ENCODE peak calls at places on chromosome 6, in nine cellular contexts. B is neural progenitor cell, E is SK-N-SH, V is MM.1S, T is HCT116, K is hepatocyte, C is GM23338, N is GM23248, Y is PC-3. R is an unnamed sample.

GRCh38 chr6:26342106-26342999 is 22.6 kb upstream of the BTN3A2 start:
- DNase-seq in B (peak; percentile 43), E (no peak), V (peak; percentile 43), T (no peak), K (no peak), C (peak; percentile 38), N (peak; percentile 71), Y (peak; percentile 35), R (peak; percentile 53)

GRCh38 chr6:67285770-67286495 is 1349.1 kb upstream of the ADGRB3 start:
- DNase-seq in B (no peak), E (no peak), V (no peak), T (no peak), K (no peak), C (no peak), N (no peak), Y (no peak), R (no peak)

GRCh38 chr6:25257686-25258348 is 21.4 kb upstream of the CARMIL1 start:
- DNase-seq in B (no peak), E (no peak), V (no peak), T (no peak), K (no peak), C (no peak), N (peak; percentile 23), Y (no peak), R (no peak)

GRCh38 chr6:110180228-110181008 is at the start of gene CDC40:
- DNase-seq in B (peak; percentile 77), E (peak; percentile 67), V (no peak), T (no peak), K (peak; percentile 70), C (no peak), N (peak; percentile 78), Y (no peak), R (no peak)

GRCh38 chr6:24145690-24146131 is 19.7 kb downstream of the NRSN1 start:
- DNase-seq in B (no peak), E (no peak), V (no peak), T (no peak), K (no peak), C (no peak), N (no peak), Y (no peak), R (no peak)

GRCh38 chr6:105042648-105043047 is 85.7 kb downstream of the LIN28B start:
- DNase-seq in B (no peak), E (no peak), V (no peak), T (no peak), K (no peak), C (no peak), N (no peak), Y (no peak), R (no peak)

GRCh38 chr6:123263981-123264380 is 267.9 kb downstream of the CLVS2 start:
- DNase-seq in B (no peak), E (no peak), V (no peak), T (no peak), K (no peak), C (no peak), N (no peak), Y (no peak), R (no peak)

GRCh38 chr6:17883665-17884500 is 103.6 kb downstream of the KIF13A start:
- DNase-seq in B (no peak), E (no peak), V (no peak), T (no peak), K (no peak), C (no peak), N (no peak), Y (no peak), R (no peak)

GRCh38 chr6:38320817-38321216 is 318.9 kb downstream of the BTBD9 start:
- DNase-seq in B (no peak), E (no peak), V (no peak), T (no peak), K (no peak), C (no peak), N (no peak), Y (no peak), R (no peak)

GRCh38 chr6:7959453-7959852 is 48.9 kb upstream of the TXNDC5 start:
- DNase-seq in B (no peak), E (no peak), V (no peak), T (no peak), K (no peak), C (no peak), N (no peak), Y (peak; percentile 50), R (no peak)

GRCh38 chr6:90948540-90948939 is 361.7 kb upstream of the MAP3K7 start:
- DNase-seq in B (no peak), E (no peak), V (no peak), T (no peak), K (no peak), C (no peak), N (no peak), Y (no peak), R (no peak)

GRCh38 chr6:79385893-79386292 is 151.3 kb downstream of the LCA5 start:
- DNase-seq in B (no peak), E (no peak), V (no peak), T (no peak), K (no peak), C (no peak), N (no peak), Y (peak; percentile 73), R (no peak)

GRCh38 chr6:36139431-36139830 is 9.1 kb downstream of the MAPK13 start:
- DNase-seq in B (peak; percentile 69), E (peak; percentile 79), V (no peak), T (no peak), K (peak; percentile 53), C (peak; percentile 83), N (no peak), Y (no peak), R (no peak)

GRCh38 chr6:39493174-39493573 is 170.7 kb upstream of the KCNK16 start:
- DNase-seq in B (no peak), E (no peak), V (no peak), T (no peak), K (peak; percentile 26), C (no peak), N (peak; percentile 12), Y (peak; percentile 41), R (no peak)

DNA sequence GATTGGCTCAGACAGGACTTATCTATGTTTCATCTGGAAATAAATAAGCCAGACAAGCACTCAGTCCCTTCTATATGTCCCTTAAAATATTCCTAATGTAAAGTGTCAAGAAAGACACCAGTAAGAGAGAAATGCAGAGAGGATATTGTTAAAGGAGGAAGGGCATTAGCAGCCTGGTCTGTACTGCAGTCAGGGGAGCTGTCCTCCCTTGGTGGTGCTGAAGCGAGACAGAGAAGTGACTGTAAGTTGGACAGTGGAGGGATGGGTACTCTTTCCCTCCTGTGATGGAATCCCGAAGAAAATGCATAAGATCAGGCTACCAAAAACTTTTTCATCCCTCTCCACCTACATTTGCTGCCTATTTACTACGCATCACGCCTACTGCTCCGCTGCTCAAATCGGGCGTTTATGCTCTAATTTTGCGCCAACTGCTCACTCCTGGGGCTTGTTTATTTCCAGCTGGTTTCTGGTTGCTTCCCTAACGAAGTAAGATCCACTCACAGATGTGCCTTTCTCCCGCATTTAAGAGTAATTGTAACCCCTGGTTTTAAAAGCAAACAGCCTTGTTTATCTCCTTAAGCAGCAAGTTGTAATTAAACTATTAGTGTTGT is 35.2 kb downstream of the PHACTR1 start:
- DNase-seq in B (peak; percentile 88), E (no peak), V (peak; percentile 58), T (no peak), K (peak; percentile 85), C (peak; percentile 90), N (peak; percentile 69), Y (peak; percentile 62), R (peak; percentile 26)
- TF ChIP-seq EZH2phosphoT487 in B (no peak), E (no peak), V (no peak), T (no peak), K (no peak), C (no peak), N (no peak), Y (no peak), R (no peak)

GRCh38 chr6:85436939-85437495 is 12.9 kb upstream of the NT5E start:
- DNase-seq in B (no peak), E (no peak), V (no peak), T (no peak), K (no peak), C (no peak), N (no peak), Y (no peak), R (no peak)

GRCh38 chr6:85432554-85432953 is 17.3 kb upstream of the NT5E start:
- DNase-seq in B (no peak), E (no peak), V (no peak), T (no peak), K (no peak), C (no peak), N (no peak), Y (no peak), R (no peak)

GRCh38 chr6:85436408-85436807 is 13.5 kb upstream of the NT5E start:
- DNase-seq in B (no peak), E (no peak), V (no peak), T (no peak), K (no peak), C (no peak), N (peak; percentile 67), Y (no peak), R (no peak)

GRCh38 chr6:85431271-85431670 is 18.6 kb upstream of the NT5E start:
- DNase-seq in B (no peak), E (no peak), V (no peak), T (no peak), K (no peak), C (no peak), N (no peak), Y (no peak), R (no peak)

GRCh38 chr6:85435872-85436271 is 14.0 kb upstream of the NT5E start:
- DNase-seq in B (no peak), E (no peak), V (no peak), T (no peak), K (no peak), C (no peak), N (no peak), Y (no peak), R (no peak)
- TF ChIP-seq EZH2phosphoT487 in B (no peak), E (no peak), V (no peak), T (no peak), K (no peak), C (no peak), N (no peak), Y (no peak), R (no peak)

DNA sequence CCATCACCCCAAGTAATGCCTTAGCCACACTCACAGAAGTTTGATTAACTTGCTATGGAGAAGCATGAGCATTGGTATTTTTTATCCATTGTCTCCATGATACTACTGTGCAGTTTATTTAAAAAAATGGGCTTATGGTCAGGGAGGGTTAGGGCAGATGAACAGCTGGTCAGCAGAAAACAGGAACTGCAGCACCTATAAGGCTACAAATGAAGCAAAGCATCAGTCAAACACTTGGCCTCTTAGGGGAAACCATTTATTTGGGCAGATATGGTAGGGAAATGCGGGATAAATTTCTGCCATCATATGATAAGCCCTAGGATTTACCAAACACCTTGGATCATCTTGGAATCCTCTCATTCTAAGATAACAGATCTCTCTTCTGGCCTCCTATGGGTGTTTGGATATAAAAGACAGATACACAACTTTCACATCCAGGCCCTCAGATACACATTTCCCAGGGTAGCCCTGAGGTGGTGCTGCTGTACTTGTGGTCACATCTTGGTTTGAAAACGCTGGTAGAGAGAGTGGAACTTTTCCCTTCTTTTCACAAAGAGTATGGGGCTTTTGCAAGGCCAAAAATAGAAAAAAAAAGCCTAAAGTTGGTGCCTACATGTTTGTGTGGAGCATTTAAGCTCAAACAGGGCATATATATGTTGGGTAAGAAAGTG is 42.8 kb upstream of the AHI1 start:
- DNase-seq in B (no peak), E (no peak), V (peak; percentile 15), T (no peak), K (peak; percentile 10), C (no peak), N (peak; percentile 43), Y (peak; percentile 5), R (no peak)
- TF ChIP-seq EZH2phosphoT487 in B (no peak), E (no peak), V (no peak), T (no peak), K (no peak), C (no peak), N (no peak), Y (no peak), R (no peak)

GRCh38 chr6:168837231-168837903 is 396.4 kb downstream of the SMOC2 start:
- DNase-seq in B (no peak), E (no peak), V (no peak), T (no peak), K (no peak), C (peak; percentile 32), N (no peak), Y (no peak), R (no peak)
- TF ChIP-seq EZH2phosphoT487 in B (no peak), E (no peak), V (no peak), T (no peak), K (no peak), C (no peak), N (no peak), Y (no peak), R (no peak)

R was measured in OCI-LY7.